ENCODE peak calls at places on chromosome 10, in seven cellular contexts. One of them, this sample, is unnamed.

GRCh38 chr10:112913661-112914287 is 36.3 kb upstream of the TCF7L2 start:
- DNase-seq in K562: no peak
- DNase-seq in A549: no peak
- DNase-seq in HepG2: no peak
- DNase-seq in SK-N-SH: no peak
- DNase-seq in IMR-90: no peak
- DNase-seq in H1: no peak
- DNase-seq in this sample: no peak

GRCh38 chr10:29470843-29471482 is 163.8 kb downstream of the SVIL start:
- DNase-seq in K562: no peak
- DNase-seq in IMR-90: no peak
- DNase-seq in H1: no peak
- DNase-seq in SK-N-SH: no peak
- DNase-seq in HepG2: no peak
- DNase-seq in A549: no peak
- DNase-seq in this sample: no peak

GRCh38 chr10:106560925-106561640 is 603.4 kb downstream of the SORCS1 start:
- DNase-seq in A549: no peak
- DNase-seq in IMR-90: peak
- DNase-seq in K562: no peak
- DNase-seq in HepG2: no peak
- DNase-seq in H1: no peak
- DNase-seq in SK-N-SH: no peak
- DNase-seq in this sample: no peak

GRCh38 chr10:122292376-122292775 is 21.3 kb downstream of the BTBD16 start:
- DNase-seq in IMR-90: no peak
- DNase-seq in H1: no peak
- DNase-seq in K562: no peak
- DNase-seq in HepG2: no peak
- DNase-seq in A549: no peak
- DNase-seq in SK-N-SH: no peak
- DNase-seq in this sample: no peak

GRCh38 chr10:15262036-15262713 is 93.7 kb upstream of the NMT2 start:
- DNase-seq in SK-N-SH: peak
- DNase-seq in K562: no peak
- DNase-seq in IMR-90: peak
- DNase-seq in A549: peak
- DNase-seq in H1: no peak
- DNase-seq in HepG2: peak
- DNase-seq in this sample: no peak

GRCh38 chr10:32163076-32163773 is 107.0 kb upstream of the KIF5B start:
- DNase-seq in A549: no peak
- DNase-seq in SK-N-SH: no peak
- DNase-seq in H1: no peak
- DNase-seq in K562: no peak
- DNase-seq in HepG2: no peak
- DNase-seq in IMR-90: peak
- DNase-seq in this sample: no peak

GRCh38 chr10:65284495-65285041 is 1641.3 kb upstream of the LRRTM3 start:
- DNase-seq in H1: no peak
- DNase-seq in IMR-90: no peak
- DNase-seq in SK-N-SH: no peak
- DNase-seq in K562: no peak
- DNase-seq in HepG2: no peak
- DNase-seq in A549: no peak
- DNase-seq in this sample: no peak

GRCh38 chr10:7625836-7626235 is 40.9 kb downstream of the ITIH5 start:
- DNase-seq in A549: no peak
- DNase-seq in K562: no peak
- DNase-seq in HepG2: no peak
- DNase-seq in IMR-90: no peak
- DNase-seq in H1: no peak
- DNase-seq in SK-N-SH: no peak
- DNase-seq in this sample: no peak

GRCh38 chr10:124688889-124689670 is 55.1 kb downstream of the FAM53B start:
- DNase-seq in SK-N-SH: no peak
- DNase-seq in A549: no peak
- DNase-seq in H1: no peak
- DNase-seq in IMR-90: no peak
- DNase-seq in K562: peak
- DNase-seq in HepG2: no peak
- DNase-seq in this sample: peak

GRCh38 chr10:22986771-22987542 is 59.1 kb downstream of the ARMC3 start:
- DNase-seq in K562: no peak
- DNase-seq in IMR-90: peak
- DNase-seq in SK-N-SH: peak
- DNase-seq in H1: no peak
- DNase-seq in HepG2: peak
- DNase-seq in A549: no peak
- DNase-seq in this sample: peak

GRCh38 chr10:53045315-53045714 is 272.7 kb upstream of the MBL2 start:
- DNase-seq in H1: no peak
- DNase-seq in SK-N-SH: no peak
- DNase-seq in K562: no peak
- DNase-seq in HepG2: no peak
- DNase-seq in IMR-90: no peak
- DNase-seq in A549: no peak
- DNase-seq in this sample: no peak

GRCh38 chr10:103733002-103733419 is 122.4 kb downstream of the SH3PXD2A start:
- DNase-seq in H1: no peak
- DNase-seq in A549: no peak
- DNase-seq in SK-N-SH: peak
- DNase-seq in IMR-90: no peak
- DNase-seq in HepG2: no peak
- DNase-seq in K562: no peak
- DNase-seq in this sample: no peak

GRCh38 chr10:25257646-25258045 is 82.8 kb downstream of the GPR158 start:
- DNase-seq in HepG2: no peak
- DNase-seq in A549: no peak
- DNase-seq in IMR-90: no peak
- DNase-seq in SK-N-SH: no peak
- DNase-seq in H1: no peak
- DNase-seq in K562: no peak
- DNase-seq in this sample: no peak

GRCh38 chr10:31754803-31755624 is 173.6 kb downstream of the ARHGAP12 start:
- DNase-seq in H1: peak
- DNase-seq in A549: no peak
- DNase-seq in IMR-90: no peak
- DNase-seq in K562: no peak
- DNase-seq in SK-N-SH: no peak
- DNase-seq in HepG2: peak
- DNase-seq in this sample: no peak

GRCh38 chr10:131553121-131553520 is 241.6 kb upstream of the TCERG1L start:
- DNase-seq in HepG2: no peak
- DNase-seq in IMR-90: no peak
- DNase-seq in A549: no peak
- DNase-seq in SK-N-SH: no peak
- DNase-seq in H1: no peak
- DNase-seq in K562: no peak
- DNase-seq in this sample: no peak

GRCh38 chr10:86373251-86373650 is 6.7 kb upstream of the GRID1 start:
- DNase-seq in H1: no peak
- DNase-seq in A549: no peak
- DNase-seq in IMR-90: no peak
- DNase-seq in K562: no peak
- DNase-seq in HepG2: no peak
- DNase-seq in SK-N-SH: no peak
- DNase-seq in this sample: no peak

GRCh38 chr10:118729641-118730258 is 25.0 kb downstream of the CACUL1 start:
- DNase-seq in IMR-90: no peak
- DNase-seq in HepG2: no peak
- DNase-seq in H1: no peak
- DNase-seq in SK-N-SH: no peak
- DNase-seq in A549: no peak
- DNase-seq in K562: no peak
- DNase-seq in this sample: peak

GRCh38 chr10:110504111-110504735 is 6.5 kb downstream of the DUSP5 start:
- DNase-seq in K562: peak
- DNase-seq in H1: no peak
- DNase-seq in A549: no peak
- DNase-seq in HepG2: no peak
- DNase-seq in IMR-90: peak
- DNase-seq in SK-N-SH: no peak
- DNase-seq in this sample: peak

GRCh38 chr10:71268751-71269150 is 50.3 kb upstream of the SLC29A3 start:
- DNase-seq in HepG2: no peak
- DNase-seq in K562: no peak
- DNase-seq in H1: no peak
- DNase-seq in IMR-90: peak
- DNase-seq in A549: no peak
- DNase-seq in SK-N-SH: no peak
- DNase-seq in this sample: no peak

GRCh38 chr10:76461024-76461423 is 1029.6 kb downstream of the LRMDA start:
- DNase-seq in K562: no peak
- DNase-seq in HepG2: peak
- DNase-seq in SK-N-SH: no peak
- DNase-seq in A549: no peak
- DNase-seq in H1: no peak
- DNase-seq in IMR-90: no peak
- DNase-seq in this sample: no peak

GRCh38 chr10:110535958-110536891 is 31.3 kb upstream of the SMC3 start:
- DNase-seq in H1: no peak
- DNase-seq in SK-N-SH: no peak
- DNase-seq in A549: no peak
- DNase-seq in K562: no peak
- DNase-seq in IMR-90: peak
- DNase-seq in HepG2: peak
- DNase-seq in this sample: peak

GRCh38 chr10:3759397-3759796 is 25.6 kb downstream of the KLF6 start:
- DNase-seq in A549: no peak
- DNase-seq in IMR-90: no peak
- DNase-seq in K562: no peak
- DNase-seq in HepG2: no peak
- DNase-seq in SK-N-SH: no peak
- DNase-seq in H1: no peak
- DNase-seq in this sample: no peak

GRCh38 chr10:3756360-3756740 is 28.7 kb downstream of the KLF6 start:
- DNase-seq in HepG2: no peak
- DNase-seq in H1: no peak
- DNase-seq in IMR-90: no peak
- DNase-seq in A549: no peak
- DNase-seq in K562: no peak
- DNase-seq in SK-N-SH: no peak
- DNase-seq in this sample: no peak

GRCh38 chr10:3758491-3758970 is 26.5 kb downstream of the KLF6 start:
- DNase-seq in IMR-90: no peak
- DNase-seq in HepG2: no peak
- DNase-seq in H1: no peak
- DNase-seq in K562: no peak
- DNase-seq in A549: no peak
- DNase-seq in SK-N-SH: no peak
- DNase-seq in this sample: no peak

GRCh38 chr10:3757250-3757637 is 27.8 kb downstream of the KLF6 start:
- DNase-seq in SK-N-SH: no peak
- DNase-seq in H1: no peak
- DNase-seq in IMR-90: no peak
- DNase-seq in A549: no peak
- DNase-seq in HepG2: no peak
- DNase-seq in K562: no peak
- DNase-seq in this sample: no peak

GRCh38 chr10:3757638-3758490 is 27.1 kb downstream of the KLF6 start:
- DNase-seq in IMR-90: no peak
- DNase-seq in SK-N-SH: peak
- DNase-seq in HepG2: no peak
- DNase-seq in H1: no peak
- DNase-seq in A549: no peak
- DNase-seq in K562: no peak
- DNase-seq in this sample: peak
- TF ChIP-seq RAD21 in IMR-90: no peak
- TF ChIP-seq RAD21 in SK-N-SH: peak
- TF ChIP-seq RAD21 in HepG2: no peak
- TF ChIP-seq RAD21 in H1: no peak
- TF ChIP-seq RAD21 in A549: no peak
- TF ChIP-seq RAD21 in K562: no peak
- TF ChIP-seq RAD21 in this sample: peak

GRCh38 chr10:132862485-132863420 is 76.8 kb upstream of the NKX6-2 start:
- DNase-seq in IMR-90: no peak
- DNase-seq in A549: no peak
- DNase-seq in SK-N-SH: no peak
- DNase-seq in H1: no peak
- DNase-seq in K562: no peak
- DNase-seq in HepG2: no peak
- DNase-seq in this sample: no peak

GRCh38 chr10:132861116-132861691 is 75.3 kb upstream of the NKX6-2 start:
- DNase-seq in SK-N-SH: no peak
- DNase-seq in K562: no peak
- DNase-seq in A549: no peak
- DNase-seq in IMR-90: no peak
- DNase-seq in H1: no peak
- DNase-seq in HepG2: no peak
- DNase-seq in this sample: no peak

GRCh38 chr10:132860527-132860926 is 74.6 kb upstream of the NKX6-2 start:
- DNase-seq in H1: no peak
- DNase-seq in K562: peak
- DNase-seq in A549: no peak
- DNase-seq in SK-N-SH: no peak
- DNase-seq in IMR-90: no peak
- DNase-seq in HepG2: no peak
- DNase-seq in this sample: no peak

GRCh38 chr10:132859084-132859855 is 73.3 kb upstream of the NKX6-2 start:
- DNase-seq in HepG2: no peak
- DNase-seq in A549: no peak
- DNase-seq in IMR-90: no peak
- DNase-seq in SK-N-SH: no peak
- DNase-seq in K562: no peak
- DNase-seq in H1: no peak
- DNase-seq in this sample: no peak

GRCh38 chr10:132861884-132862461 is 76.0 kb upstream of the NKX6-2 start:
- DNase-seq in K562: no peak
- DNase-seq in A549: no peak
- DNase-seq in IMR-90: no peak
- DNase-seq in H1: no peak
- DNase-seq in SK-N-SH: no peak
- DNase-seq in HepG2: no peak
- DNase-seq in this sample: no peak
- TF ChIP-seq RAD21 in K562: no peak
- TF ChIP-seq RAD21 in A549: no peak
- TF ChIP-seq RAD21 in IMR-90: no peak
- TF ChIP-seq RAD21 in H1: no peak
- TF ChIP-seq RAD21 in SK-N-SH: no peak
- TF ChIP-seq RAD21 in HepG2: no peak
- TF ChIP-seq RAD21 in this sample: no peak

DNA sequence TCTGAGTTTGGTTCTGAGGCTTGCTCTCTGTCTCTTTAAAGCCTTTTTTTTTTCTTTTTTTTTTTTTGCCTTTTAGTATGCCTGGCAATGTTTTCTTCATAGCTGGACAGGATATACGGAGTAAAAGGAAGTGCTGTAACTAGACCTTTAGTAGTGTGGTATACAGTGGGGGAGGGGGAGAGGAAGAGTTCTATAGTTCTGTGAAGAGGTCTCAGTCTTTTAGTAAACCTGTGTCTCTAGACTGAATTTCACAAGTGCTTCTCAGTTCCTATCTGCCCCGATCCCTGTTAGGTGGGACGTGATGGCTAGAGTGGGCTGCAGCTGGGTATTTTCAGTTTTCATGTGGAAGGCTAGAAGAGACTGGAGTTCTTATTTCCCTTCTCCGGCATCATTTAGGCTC is 3.1 kb upstream of the ABCC2 start:
- DNase-seq in IMR-90: peak
- DNase-seq in K562: no peak
- DNase-seq in H1: no peak
- DNase-seq in A549: no peak
- DNase-seq in HepG2: peak
- DNase-seq in SK-N-SH: no peak
- DNase-seq in this sample: no peak
- TF ChIP-seq RAD21 in IMR-90: no peak
- TF ChIP-seq RAD21 in K562: no peak
- TF ChIP-seq RAD21 in H1: no peak
- TF ChIP-seq RAD21 in A549: no peak
- TF ChIP-seq RAD21 in HepG2: no peak
- TF ChIP-seq RAD21 in SK-N-SH: no peak
- TF ChIP-seq RAD21 in this sample: no peak

GRCh38 chr10:70007116-70007820 is 45.4 kb upstream of the MACROH2A2 start:
- DNase-seq in H1: no peak
- DNase-seq in SK-N-SH: no peak
- DNase-seq in IMR-90: peak
- DNase-seq in A549: no peak
- DNase-seq in K562: no peak
- DNase-seq in HepG2: no peak
- DNase-seq in this sample: no peak
- TF ChIP-seq RAD21 in H1: no peak
- TF ChIP-seq RAD21 in SK-N-SH: no peak
- TF ChIP-seq RAD21 in IMR-90: no peak
- TF ChIP-seq RAD21 in A549: no peak
- TF ChIP-seq RAD21 in K562: no peak
- TF ChIP-seq RAD21 in HepG2: no peak
- TF ChIP-seq RAD21 in this sample: no peak

This sample was measured in GM12878.